ENCODE peak calls at places on chromosomes 5 and 9, in six cellular contexts. N, M, Z, S, T and H are unnamed samples.

GRCh38 chr9:131747352-131747751 is 7.5 kb upstream of the RAPGEF1 start:
- DNase-seq in N (peak; percentile 42), M (no peak), Z (peak; percentile 58), S (peak; percentile 61), T (no peak), H (no peak)

GRCh38 chr5:96743065-96743768 is 64.5 kb downstream of the ERAP1 start:
- DNase-seq in N (no peak), M (no peak), Z (no peak), S (peak; percentile 67), T (no peak), H (peak; percentile 49)

GRCh38 chr9:91799113-91799735 is 150.8 kb downstream of the ROR2 start:
- DNase-seq in N (no peak), M (no peak), Z (no peak), S (no peak), T (no peak), H (no peak)

GRCh38 chr5:1244255-1244654 is 19.1 kb downstream of the SLC6A18 start:
- DNase-seq in N (no peak), M (no peak), Z (no peak), S (no peak), T (no peak), H (no peak)

GRCh38 chr5:107215581-107215980 is 455.2 kb downstream of the EFNA5 start:
- DNase-seq in N (no peak), M (no peak), Z (no peak), S (no peak), T (no peak), H (no peak)

GRCh38 chr5:159519365-159519764 is 189.1 kb upstream of the IL12B start:
- DNase-seq in N (no peak), M (no peak), Z (no peak), S (peak; percentile 38), T (no peak), H (no peak)

GRCh38 chr9:114518599-114519022 is 13.3 kb upstream of the WHRN start:
- DNase-seq in N (no peak), M (no peak), Z (no peak), S (no peak), T (no peak), H (no peak)

GRCh38 chr9:137303893-137304382 is 1.9 kb upstream of the NRARP start:
- DNase-seq in N (no peak), M (no peak), Z (no peak), S (no peak), T (no peak), H (no peak)

GRCh38 chr9:93058357-93059096 is at the start of gene SUSD3:
- DNase-seq in N (peak; percentile 87), M (peak; percentile 63), Z (no peak), S (peak; percentile 29), T (no peak), H (peak; percentile 82)

GRCh38 chr9:118751077-118751847 is 618.0 kb downstream of the BRINP1 start:
- DNase-seq in N (no peak), M (no peak), Z (no peak), S (no peak), T (no peak), H (no peak)

GRCh38 chr5:52807723-52808122 is 20.0 kb downstream of the ITGA1 start:
- DNase-seq in N (no peak), M (no peak), Z (no peak), S (no peak), T (no peak), H (no peak)